ENCODE peak calls at places on chromosomes 3 and 15, in seven cellular contexts. P is SK-N-SH; C is fibroblast of the aortic adventitia; A is CD4-positive, alpha-beta memory T cell; Y is astrocyte; F is lung; K is cardiac muscle cell. S is an unnamed sample.

GRCh38 chr15:83733206-83733605 is 79.3 kb downstream of the ADAMTSL3 start:
- DNase-seq in F (no peak), Y (peak), C (peak), K (no peak), A (no peak), P (no peak), S (no peak)

GRCh38 chr3:172666181-172666872 is 44.5 kb downstream of the NCEH1 start:
- DNase-seq in Y (no peak), F (no peak), P (no peak), C (no peak), A (no peak), K (no peak), S (peak)

GRCh38 chr3:40309925-40310635 is 573 bp downstream of the EIF1B start:
- DNase-seq in P (peak), C (peak), A (peak), K (peak), F (peak), Y (peak), S (no peak)

GRCh38 chr15:74011610-74012009 is 17.1 kb downstream of the PML start:
- DNase-seq in A (no peak), K (no peak), C (peak), Y (peak), F (peak), P (no peak), S (no peak)

GRCh38 chr3:138947303-138948121 is 495 bp downstream of the FOXL2NB start:
- DNase-seq in C (no peak), F (no peak), K (no peak), A (no peak), Y (no peak), P (no peak), S (no peak)

GRCh38 chr15:73573572-73573971 is 59.6 kb downstream of the NPTN start:
- DNase-seq in A (no peak), P (no peak), C (peak), Y (peak), F (no peak), K (no peak), S (no peak)

GRCh38 chr3:4163006-4163405 is 140.2 kb upstream of the SETMAR start:
- DNase-seq in C (no peak), P (no peak), K (no peak), A (no peak), F (no peak), Y (no peak), S (no peak)

GRCh38 chr3:50364573-50365079 is 5.3 kb upstream of the TMEM115 start:
- DNase-seq in C (no peak), F (no peak), K (no peak), P (no peak), Y (peak), A (no peak), S (no peak)

GRCh38 chr15:40128746-40129660 is 20.3 kb upstream of the BMF start:
- DNase-seq in A (peak), P (no peak), C (no peak), Y (no peak), K (no peak), F (no peak), S (no peak)

GRCh38 chr3:193954752-193955151 is 181.2 kb upstream of the HES1 start:
- DNase-seq in F (no peak), Y (no peak), P (no peak), A (no peak), K (no peak), C (no peak), S (no peak)

GRCh38 chr3:76308541-76308940 is 523.2 kb upstream of the ZNF717 start:
- DNase-seq in A (no peak), K (no peak), Y (no peak), F (no peak), C (no peak), P (no peak), S (no peak)

GRCh38 chr3:48296699-48297098 is 36.8 kb downstream of the SPINK8 start:
- DNase-seq in P (no peak), F (no peak), Y (no peak), A (no peak), C (no peak), K (no peak), S (no peak)

GRCh38 chr3:134803051-134803505 is 8.0 kb downstream of the EPHB1 start:
- DNase-seq in Y (no peak), F (peak), K (no peak), P (no peak), C (no peak), A (no peak), S (peak)

GRCh38 chr3:52685285-52685704 is 418 bp downstream of the PBRM1 start:
- DNase-seq in A (peak), P (peak), F (peak), K (peak), C (no peak), Y (no peak), S (peak)

GRCh38 chr3:61530355-61530754 is 31.0 kb upstream of the PTPRG start:
- DNase-seq in A (no peak), F (no peak), P (peak), K (peak), C (peak), Y (peak), S (peak)

DNA sequence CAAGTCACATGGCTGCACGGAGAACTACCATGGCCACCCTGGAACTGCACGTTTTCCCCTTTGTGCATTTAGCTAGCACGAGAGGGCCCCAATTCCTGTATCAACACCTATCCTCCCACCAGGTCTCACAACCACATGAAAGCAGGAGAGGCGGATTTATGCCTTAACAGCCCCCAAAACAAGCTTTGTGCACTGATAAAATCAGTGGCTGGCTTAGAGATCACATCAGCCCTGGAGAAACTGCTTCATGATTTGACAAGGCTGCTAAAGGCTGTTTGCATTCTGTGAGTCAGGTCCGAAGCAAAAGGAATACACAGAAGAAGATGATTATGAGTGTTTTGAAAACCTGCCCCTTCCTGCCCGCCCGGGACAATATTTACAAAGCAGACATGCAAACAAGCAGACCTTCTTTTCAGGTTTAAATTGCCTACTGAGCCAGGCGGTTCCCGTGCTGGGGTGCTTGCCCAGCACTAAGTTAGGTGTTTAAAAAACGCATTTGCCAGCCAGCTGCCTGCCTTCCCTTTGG is 25.9 kb downstream of the CEMIP start:
- DNase-seq in P (no peak), Y (no peak), C (no peak), A (no peak), F (no peak), K (no peak), S (peak)
- H3K4me3 ChIP-seq in P (no peak), Y (no peak), C (no peak), A (no peak), F (no peak), K (no peak), S (peak)

GRCh38 chr15:92393994-92394326 is 279 bp downstream of the ST8SIA2 start:
- DNase-seq in K (no peak), Y (no peak), A (no peak), C (no peak), P (no peak), F (no peak), S (no peak)
- H3K4me3 ChIP-seq in K (peak), Y (peak), A (no peak), C (no peak), P (no peak), F (no peak), S (no peak)

DNA sequence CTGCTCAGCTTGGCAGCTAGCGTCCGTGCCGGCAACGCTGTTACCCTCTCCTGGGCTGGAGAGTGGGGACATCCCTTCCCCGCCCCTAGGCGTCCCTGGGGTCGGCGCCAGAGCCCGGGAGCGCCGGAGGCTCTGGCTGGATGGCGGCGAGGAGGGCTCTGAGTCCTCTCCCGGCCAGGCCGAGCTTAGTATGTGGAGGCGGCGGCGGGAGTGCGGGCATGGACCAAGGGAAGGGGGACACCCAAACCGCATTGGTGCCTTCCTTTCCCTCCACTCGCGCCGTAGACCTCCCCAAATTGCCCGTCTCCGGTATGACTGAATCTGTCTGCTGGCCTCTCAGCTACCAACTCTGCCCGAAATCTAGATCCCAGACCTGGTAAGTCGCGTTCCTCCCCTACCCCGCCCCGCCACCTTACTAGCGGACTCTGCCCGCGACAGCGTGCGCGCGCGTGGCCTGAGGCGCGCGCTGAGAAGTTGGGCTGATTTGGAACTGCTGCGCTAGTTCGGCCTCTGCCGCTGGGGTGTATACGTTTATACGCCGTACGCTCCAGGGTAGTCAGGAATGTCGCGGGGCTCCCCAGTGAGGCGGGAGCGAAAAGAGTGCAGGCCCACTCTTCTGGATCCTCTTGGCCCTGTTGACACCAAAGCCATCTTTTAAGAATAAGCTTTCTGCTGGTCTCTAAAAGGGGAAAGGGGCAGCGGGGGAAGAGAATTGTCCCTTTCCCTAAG is 12.2 kb downstream of the ZIC1 start:
- DNase-seq in K (peak), C (no peak), A (no peak), Y (no peak), F (no peak), P (peak), S (no peak)
- H3K4me3 ChIP-seq in K (peak), C (no peak), A (no peak), Y (peak), F (no peak), P (no peak), S (no peak)

DNA sequence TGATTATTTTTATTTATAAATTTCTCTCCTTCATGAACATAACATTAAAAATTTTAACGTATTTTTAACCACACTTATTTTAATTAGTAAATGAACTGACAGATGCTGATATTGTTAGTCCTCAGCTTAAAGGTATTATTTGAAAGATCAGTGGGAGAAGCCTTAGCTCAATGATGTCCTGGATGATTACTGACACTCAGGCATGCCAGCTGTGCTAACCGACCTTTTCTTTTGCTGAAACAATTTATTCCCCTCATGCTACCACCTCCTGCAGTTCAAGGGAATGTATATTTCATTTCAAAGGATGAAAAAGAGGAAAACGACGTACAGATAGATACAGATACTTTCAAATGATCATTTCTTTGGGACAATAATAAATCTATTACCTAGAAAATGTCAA is 620.8 kb downstream of the FGF12 start:
- DNase-seq in K (no peak), A (no peak), P (no peak), C (no peak), Y (no peak), F (no peak), S (no peak)
- H3K4me3 ChIP-seq in K (no peak), A (no peak), P (no peak), C (no peak), Y (no peak), F (no peak), S (no peak)

DNA sequence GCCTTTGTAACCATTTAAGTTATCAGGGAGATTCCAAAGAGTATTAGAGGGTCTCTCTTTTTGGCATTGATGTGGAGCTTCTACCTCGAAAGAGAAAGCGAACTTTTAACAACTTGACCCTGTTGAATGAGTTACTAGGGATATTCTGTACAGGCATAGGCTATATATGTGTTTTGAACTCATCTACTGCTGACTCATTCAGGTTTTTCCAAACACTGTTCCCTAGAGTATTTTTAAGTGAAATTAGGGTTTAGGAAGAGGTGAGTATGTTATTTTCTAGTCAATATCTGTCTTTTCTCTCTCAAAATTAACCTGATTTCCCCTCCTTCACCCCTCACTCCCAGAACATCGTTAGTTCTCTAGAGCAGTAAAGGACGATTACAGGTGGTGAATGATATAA is 228.1 kb upstream of the C2CD4B start:
- DNase-seq in F (no peak), K (no peak), Y (no peak), C (peak), A (no peak), P (no peak), S (no peak)
- H3K4me3 ChIP-seq in F (no peak), K (no peak), Y (no peak), C (no peak), A (no peak), P (no peak), S (no peak)